ENCODE peak calls at places on chromosomes 12 and 14, in nine cellular contexts. M, J, C, E, W, F, O, U and X are unnamed samples.

GRCh38 chr12:132178801-132179401 is 34.6 kb downstream of the NOC4L start:
- DNase-seq in O (no peak), U (no peak), M (no peak), F (no peak), W (peak; percentile 10), E (no peak), C (no peak), J (no peak), X (no peak)

GRCh38 chr12:11154400-11154925 is 16.5 kb upstream of the SMIM10L1 start:
- DNase-seq in E (no peak), U (no peak), W (no peak), C (no peak), M (no peak), J (no peak), F (no peak), O (no peak), X (no peak)

GRCh38 chr12:110743571-110744093 is 941 bp upstream of the PPP1CC start:
- DNase-seq in E (peak; percentile 49), F (no peak), J (peak; percentile 25), O (no peak), U (peak; percentile 46), C (peak; percentile 64), M (peak; percentile 21), W (peak; percentile 43), X (peak; percentile 41)

GRCh38 chr14:59308706-59309105 is 120.2 kb downstream of the DAAM1 start:
- DNase-seq in C (no peak), E (no peak), O (no peak), U (no peak), J (no peak), W (no peak), M (no peak), F (no peak), X (no peak)

GRCh38 chr14:75926431-75926830 is 55.4 kb downstream of the TGFB3 start:
- DNase-seq in E (no peak), F (no peak), C (no peak), O (no peak), U (no peak), W (no peak), M (no peak), J (no peak), X (no peak)

GRCh38 chr12:17829813-17830212 is 260.2 kb downstream of the RERGL start:
- DNase-seq in E (no peak), J (no peak), F (no peak), O (no peak), W (no peak), M (no peak), C (no peak), U (no peak), X (no peak)

GRCh38 chr14:101625336-101626097 is 64.2 kb downstream of the DIO3 start:
- DNase-seq in F (no peak), M (no peak), J (no peak), E (no peak), O (no peak), W (no peak), U (no peak), C (no peak), X (no peak)

GRCh38 chr14:67680121-67680602 is 5.7 kb upstream of the VTI1B start:
- DNase-seq in U (no peak), W (no peak), F (no peak), J (no peak), M (no peak), O (peak; percentile 98), C (no peak), E (no peak), X (no peak)

GRCh38 chr12:47360771-47361388 is 281.1 kb upstream of the AMIGO2 start:
- DNase-seq in U (no peak), W (no peak), J (no peak), O (no peak), M (no peak), E (no peak), C (no peak), F (no peak), X (no peak)

GRCh38 chr12:24864796-24865125 is 84.1 kb downstream of the BCAT1 start:
- DNase-seq in J (peak; percentile 28), U (no peak), F (no peak), M (no peak), W (no peak), C (no peak), E (no peak), O (peak; percentile 60), X (no peak)

GRCh38 chr12:121804417-121805111 is 755 bp downstream of the SETD1B start:
- DNase-seq in C (no peak), E (no peak), F (no peak), J (peak; percentile 55), U (peak; percentile 51), W (no peak), M (peak; percentile 35), O (no peak), X (no peak)

GRCh38 chr12:71155228-71155627 is 2.6 kb downstream of the TSPAN8 start:
- DNase-seq in J (peak; percentile 8), O (no peak), W (no peak), U (no peak), E (no peak), F (no peak), M (no peak), C (no peak), X (no peak)

GRCh38 chr14:81523616-81524015 is 10.0 kb downstream of the SEL1L start:
- DNase-seq in W (no peak), C (no peak), O (no peak), U (no peak), J (no peak), M (no peak), E (no peak), F (no peak), X (no peak)

GRCh38 chr14:81517798-81518398 is 15.8 kb downstream of the SEL1L start:
- DNase-seq in W (peak; percentile 47), E (no peak), J (no peak), C (peak; percentile 30), O (peak; percentile 67), U (peak; percentile 40), F (no peak), M (peak; percentile 69), X (peak; percentile 69)

GRCh38 chr14:81519200-81519998 is 14.3 kb downstream of the SEL1L start:
- DNase-seq in O (no peak), U (no peak), F (no peak), W (no peak), M (no peak), C (no peak), J (no peak), E (no peak), X (no peak)

GRCh38 chr14:81523016-81523415 is 10.6 kb downstream of the SEL1L start:
- DNase-seq in W (no peak), C (no peak), U (no peak), E (no peak), O (no peak), M (no peak), J (no peak), F (no peak), X (no peak)

DNA sequence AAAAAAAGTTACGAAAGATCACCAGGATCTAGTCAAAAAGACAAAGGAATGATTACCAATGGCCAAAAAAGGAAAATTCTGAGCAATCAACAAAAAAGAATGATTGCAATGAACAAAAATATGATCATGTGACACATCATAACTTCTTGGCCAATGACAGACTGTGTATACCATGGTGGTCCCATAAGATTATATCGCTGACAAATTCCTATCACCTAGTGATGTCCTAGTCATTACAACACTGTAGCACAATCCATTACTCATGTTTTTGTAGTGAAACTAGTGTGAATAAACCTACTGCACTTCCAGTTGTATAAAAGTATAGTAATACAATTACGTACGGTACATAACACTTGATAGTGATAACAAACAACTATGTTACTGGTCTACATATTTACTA is 12.3 kb downstream of the SEL1L start:
- DNase-seq in U (no peak), F (no peak), E (no peak), C (no peak), O (no peak), W (no peak), M (no peak), J (no peak), X (no peak)
- H3K36me3 ChIP-seq in U (no peaks in the 10 kb centered on the region), F (peaks cover 6% of the 10 kb centered on the region), E (no peaks in the 10 kb centered on the region), C (peaks cover 12% of the 10 kb centered on the region), O (peaks cover 15% of the 10 kb centered on the region), W (peaks cover 67% of the 10 kb centered on the region), M (no peaks in the 10 kb centered on the region), J (peaks cover 2% of the 10 kb centered on the region), X (no peaks in the 10 kb centered on the region)

GRCh38 chr12:39441963-39442894 is 691 bp downstream of the KIF21A start:
- DNase-seq in M (peak; percentile 44), J (peak; percentile 48), E (no peak), C (no peak), U (peak; percentile 31), F (peak; percentile 54), W (peak; percentile 32), O (no peak), X (peak; percentile 58)

GRCh38 chr12:39443704-39444234 is 849 bp upstream of the KIF21A start:
- DNase-seq in O (no peak), M (no peak), W (no peak), E (no peak), J (no peak), F (no peak), U (no peak), C (no peak), X (no peak)

GRCh38 chr12:39440781-39441180 is 2.1 kb downstream of the KIF21A start:
- DNase-seq in O (no peak), C (no peak), W (no peak), M (no peak), F (no peak), U (no peak), E (no peak), J (no peak), X (peak; percentile 22)

GRCh38 chr12:39441189-39441962 is 1.5 kb downstream of the KIF21A start:
- DNase-seq in M (no peak), E (no peak), F (no peak), C (no peak), O (no peak), U (no peak), J (no peak), W (no peak), X (no peak)

GRCh38 chr12:39442895-39443703 is at the start of gene KIF21A:
- DNase-seq in M (peak; percentile 92), F (peak; percentile 86), E (peak; percentile 86), C (peak; percentile 94), W (peak; percentile 93), U (peak; percentile 86), J (peak; percentile 96), O (peak; percentile 61), X (peak; percentile 88)
- TF ChIP-seq POLR2A in M (peak; percentile 89), F (no peak), E (peak; percentile 48), C (peak; percentile 84), W (peak; percentile 49), U (peak; percentile 39), J (peak; percentile 94), O (peak; percentile 30), X (no peak)

GRCh38 chr12:106657499-106657898 is 74.7 kb downstream of the RFX4 start:
- DNase-seq in F (no peak), M (no peak), C (no peak), W (no peak), O (no peak), E (no peak), J (no peak), U (no peak), X (no peak)
- H3K27me3 ChIP-seq in F (no peaks in the 10 kb centered on the region), M (no peaks in the 10 kb centered on the region), C (no peaks in the 10 kb centered on the region), W (no peaks in the 10 kb centered on the region), O (no peaks in the 10 kb centered on the region), E (no peaks in the 10 kb centered on the region), J (no peaks in the 10 kb centered on the region), U (no peaks in the 10 kb centered on the region), X (no peaks in the 10 kb centered on the region)

DNA sequence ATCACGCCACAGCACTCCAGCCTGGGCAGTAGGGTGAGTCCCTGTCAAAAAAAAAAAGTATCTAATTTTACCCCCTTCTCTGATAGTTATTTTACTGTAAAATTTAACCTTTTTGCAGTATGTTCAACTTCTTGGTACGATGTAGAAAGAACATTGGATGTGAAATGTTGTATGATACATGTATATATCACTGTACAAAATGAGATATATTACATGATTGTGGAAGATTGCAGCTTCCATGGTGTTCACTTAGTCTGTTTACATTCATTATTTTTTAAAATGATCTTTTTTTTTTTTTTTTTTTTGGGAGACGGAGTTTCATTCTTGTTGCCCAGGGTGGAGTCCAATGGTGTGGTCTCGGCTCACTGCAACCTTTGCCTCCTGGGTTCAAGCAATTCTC is 9.0 kb downstream of the SP1 start:
- DNase-seq in U (no peak), M (no peak), F (no peak), O (no peak), J (no peak), E (no peak), C (no peak), W (no peak), X (no peak)
- H3K36me3 ChIP-seq in U (no peaks in the 10 kb centered on the region), M (no peaks in the 10 kb centered on the region), F (no peaks in the 10 kb centered on the region), O (peaks cover 7% of the 10 kb centered on the region), J (peaks cover 12% of the 10 kb centered on the region), E (no peaks in the 10 kb centered on the region), C (peaks cover 15% of the 10 kb centered on the region), W (peaks cover 55% of the 10 kb centered on the region), X (no peaks in the 10 kb centered on the region)